ENCODE peak calls at places on chromosome 21, in four cellular contexts. O, A, C and D are unnamed samples. For H3K9me3, the result is how much of the 10 kb centered on the place peaks cover.

GRCh38 chr21:34886554-34887385 is 162.3 kb downstream of the RUNX1 start:
- DNase-seq in C (peak), O (peak), A (peak), D (peak)

GRCh38 chr21:42841156-42841915 is 38.0 kb downstream of the WDR4 start:
- DNase-seq in C (peak), O (peak), A (peak), D (peak)

GRCh38 chr21:41171210-41171609 is 3.2 kb downstream of the BACE2 start:
- DNase-seq in C (no peak), O (no peak), A (peak), D (peak)

GRCh38 chr21:34834307-34834706 is 165.5 kb downstream of the CLIC6 start:
- DNase-seq in A (no peak), C (no peak), O (no peak), D (no peak)

GRCh38 chr21:42227909-42228708 is 9.2 kb downstream of the ABCG1 start:
- DNase-seq in C (peak), O (peak), A (peak), D (peak)

GRCh38 chr21:33684923-33685560 is 42.7 kb downstream of the ITSN1 start:
- DNase-seq in O (no peak), C (no peak), A (no peak), D (no peak)

GRCh38 chr21:34367320-34367935 is 3.6 kb downstream of the KCNE2 start:
- DNase-seq in C (no peak), A (peak), O (no peak), D (peak)

GRCh38 chr21:42850866-42851391 is 28.4 kb downstream of the WDR4 start:
- DNase-seq in A (peak), O (no peak), C (peak), D (no peak)

GRCh38 chr21:36610201-36610600 is 88.7 kb upstream of the SIM2 start:
- DNase-seq in A (no peak), C (no peak), O (no peak), D (no peak)

GRCh38 chr21:36821032-36821299 is 122.1 kb downstream of the SIM2 start:
- DNase-seq in O (no peak), A (no peak), C (no peak), D (no peak)

GRCh38 chr21:34952701-34953100 is 96.4 kb downstream of the RUNX1 start:
- DNase-seq in A (no peak), C (no peak), O (no peak), D (no peak)

GRCh38 chr21:43311303-43311817 is 115.6 kb downstream of the SIK1 start:
- DNase-seq in C (no peak), O (no peak), A (peak), D (no peak)

GRCh38 chr21:34020005-34020847 is 53.2 kb upstream of the MRPS6 start:
- DNase-seq in A (peak), C (no peak), O (no peak), D (no peak)

GRCh38 chr21:25186278-25186677 is 421.0 kb downstream of the MRPL39 start:
- DNase-seq in O (no peak), C (no peak), A (peak), D (no peak)

GRCh38 chr21:38511198-38511597 is 12.9 kb upstream of the ERG start:
- DNase-seq in A (no peak), O (no peak), C (no peak), D (no peak)

GRCh38 chr21:30209571-30209970 is 6.3 kb downstream of the CLDN8 start:
- DNase-seq in A (no peak), C (no peak), O (no peak), D (no peak)
- H3K9me3 ChIP-seq in A (under half), C (under half), O (under half), D (under half)

DNA sequence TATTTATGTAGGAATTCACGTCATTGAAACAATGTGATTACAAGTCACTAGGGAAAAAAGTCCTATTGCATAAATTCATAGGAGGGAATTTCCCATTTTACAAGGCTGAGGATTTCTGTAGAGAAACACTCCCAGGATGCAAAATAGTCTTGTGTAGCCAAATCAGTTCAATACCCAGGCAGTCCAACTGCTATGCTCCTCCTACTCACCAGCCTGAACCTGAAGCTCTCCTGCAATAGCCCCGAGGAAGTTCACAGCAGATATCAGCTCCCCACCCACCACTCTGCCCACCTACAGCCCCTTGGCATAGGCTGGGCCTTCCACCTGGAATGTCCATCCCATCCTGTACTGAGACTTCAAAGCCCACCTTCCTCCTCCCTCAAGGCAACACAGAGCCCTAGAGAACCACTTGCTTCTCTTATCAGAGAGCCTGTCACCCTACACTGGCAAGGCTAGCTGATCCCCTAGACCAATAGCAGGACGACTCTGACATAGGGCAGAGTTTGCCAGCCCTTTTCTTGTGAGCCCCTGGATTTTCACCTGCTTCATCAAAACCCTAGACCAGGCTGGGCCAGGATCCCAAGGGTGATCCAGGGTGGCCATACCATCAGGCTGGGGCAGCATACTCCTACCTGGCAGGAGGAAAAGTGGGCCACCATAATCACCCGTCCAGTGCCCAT is 1.5 kb downstream of the LSS start:
- DNase-seq in O (no peak), A (no peak), C (peak), D (peak)
- TF ChIP-seq POLR2A in O (no peak), A (no peak), C (no peak), D (no peak)

GRCh38 chr21:30256100-30256499 is 26.6 kb downstream of the KRTAP24-1 start:
- DNase-seq in C (no peak), A (no peak), O (no peak), D (no peak)
- H3K9me3 ChIP-seq in C (under half), A (under half), O (under half), D (under half)

GRCh38 chr21:44891631-44892031 is 18.1 kb upstream of the PTTG1IP start:
- DNase-seq in C (no peak), A (no peak), O (no peak), D (no peak)

GRCh38 chr21:44889625-44890337 is 16.3 kb upstream of the PTTG1IP start:
- DNase-seq in A (no peak), O (no peak), C (peak), D (no peak)

GRCh38 chr21:44890961-44891541 is 17.6 kb upstream of the PTTG1IP start:
- DNase-seq in O (no peak), C (peak), A (no peak), D (no peak)

GRCh38 chr21:44888581-44889550 is 15.4 kb upstream of the PTTG1IP start:
- DNase-seq in C (peak), A (no peak), O (no peak), D (no peak)

GRCh38 chr21:44890338-44890931 is 16.9 kb upstream of the PTTG1IP start:
- DNase-seq in A (no peak), O (no peak), C (peak), D (no peak)
- TF ChIP-seq POLR2A in A (no peak), O (no peak), C (no peak), D (no peak)

GRCh38 chr21:7916329-7917303 is 2604.8 kb upstream of the TPTE start:
- DNase-seq in C (no peak), A (no peak), O (no peak), D (no peak)

GRCh38 chr21:7917729-7918128 is 2603.7 kb upstream of the TPTE start:
- DNase-seq in O (no peak), C (no peak), A (no peak), D (no peak)
- H3K9me3 ChIP-seq in O (under half), C (under half), A (under half), D (under half)